ENCODE peak calls at places on chromosomes 4 and X, in five cellular contexts. X is lower leg skin, P is GM06990, G is fibroblast of lung, M is B cell. A is an unnamed sample.

GRCh38 chrX:48458711-48459110 is 11.3 kb downstream of the SLC38A5 start:
- DNase-seq in X (no peak), P (no peak), G (no peak), M (no peak), A (no peak)

GRCh38 chrX:45803383-45803921 is 602.8 kb upstream of the DIPK2B start:
- DNase-seq in X (no peak), P (no peak), G (peak; percentile 90), M (no peak), A (peak; percentile 91)

GRCh38 chrX:18983711-18984380 is at the start of gene PHKA2:
- DNase-seq in X (peak; percentile 14), P (no peak), G (peak; percentile 44), M (peak; percentile 40), A (peak; percentile 18)

GRCh38 chrX:72573158-72573511 is 492 bp upstream of the HDAC8 start:
- DNase-seq in X (no peak), P (no peak), G (no peak), M (no peak), A (no peak)

GRCh38 chr4:76745264-76745663 is 152.7 kb downstream of the SOWAHB start:
- DNase-seq in X (no peak), P (no peak), G (peak; percentile 76), M (no peak), A (no peak)

GRCh38 chrX:151151668-151152267 is 24.6 kb upstream of the GPR50 start:
- DNase-seq in X (peak; percentile 16), P (peak; percentile 24), G (peak; percentile 63), M (peak; percentile 45), A (peak; percentile 17)

GRCh38 chr4:1973661-1974060 is 35.1 kb downstream of the NELFA start:
- DNase-seq in X (no peak), P (no peak), G (no peak), M (no peak), A (no peak)

GRCh38 chrX:153773741-153774575 is 6.9 kb upstream of the SRPK3 start:
- DNase-seq in X (no peak), P (peak; percentile 4), G (no peak), M (no peak), A (no peak)

GRCh38 chr4:32140636-32141035 is 1420.5 kb downstream of the PCDH7 start:
- DNase-seq in X (no peak), P (no peak), G (peak; percentile 47), M (no peak), A (no peak)

GRCh38 chr4:54272051-54272450 is 43.0 kb downstream of the PDGFRA start:
- DNase-seq in X (no peak), P (no peak), G (no peak), M (no peak), A (no peak)

GRCh38 chrX:63784902-63785692 is at the start of gene ARHGEF9:
- DNase-seq in X (no peak), P (peak; percentile 14), G (peak; percentile 29), M (no peak), A (no peak)

GRCh38 chr4:109559625-109559982 is 442 bp upstream of the MCUB start:
- DNase-seq in X (no peak), P (no peak), G (peak; percentile 10), M (no peak), A (no peak)

GRCh38 chr4:22573198-22573597 is 57.3 kb upstream of the ADGRA3 start:
- DNase-seq in X (no peak), P (no peak), G (peak; percentile 36), M (no peak), A (no peak)

GRCh38 chrX:100745806-100746537 is 14.1 kb upstream of the SYTL4 start:
- DNase-seq in X (no peak), P (no peak), G (peak; percentile 11), M (no peak), A (no peak)

GRCh38 chr4:44629280-44629866 is 22.1 kb downstream of the YIPF7 start:
- DNase-seq in X (no peak), P (peak; percentile 28), G (peak; percentile 45), M (peak; percentile 47), A (peak; percentile 33)

GRCh38 chrX:86012188-86012587 is 35.2 kb downstream of the CHM start:
- DNase-seq in X (no peak), P (no peak), G (no peak), M (no peak), A (no peak)

GRCh38 chr4:10050171-10051120 is 29.1 kb upstream of the SLC2A9 start:
- DNase-seq in X (no peak), P (no peak), G (no peak), M (no peak), A (no peak)

GRCh38 chr4:121457278-121457875 is 76.6 kb upstream of the QRFPR start:
- DNase-seq in X (no peak), P (no peak), G (no peak), M (no peak), A (no peak)

GRCh38 chr4:25481648-25482047 is 104.6 kb downstream of the ANAPC4 start:
- DNase-seq in X (no peak), P (no peak), G (no peak), M (no peak), A (no peak)

GRCh38 chrX:110338850-110339373 is 19.7 kb upstream of the RTL9 start:
- DNase-seq in X (no peak), P (no peak), G (no peak), M (no peak), A (no peak)

GRCh38 chrX:50903387-50904027 is 7.0 kb upstream of the BMP15 start:
- DNase-seq in X (no peak), P (no peak), G (peak; percentile 32), M (no peak), A (no peak)

GRCh38 chrX:40209951-40210617 is 112.3 kb upstream of the BCOR start:
- DNase-seq in X (no peak), P (no peak), G (no peak), M (no peak), A (peak; percentile 28)

GRCh38 chr4:148793221-148793620 is 351.0 kb upstream of the NR3C2 start:
- DNase-seq in X (no peak), P (no peak), G (no peak), M (no peak), A (no peak)

GRCh38 chr4:74480267-74480666 is 35.3 kb downstream of the AREG start:
- DNase-seq in X (peak; percentile 51), P (no peak), G (no peak), M (no peak), A (no peak)

GRCh38 chrX:150893936-150894335 is 4.5 kb downstream of the CD99L2 start:
- DNase-seq in X (no peak), P (no peak), G (no peak), M (no peak), A (no peak)

GRCh38 chr4:17932041-17932440 is 89.5 kb downstream of the LCORL start:
- DNase-seq in X (no peak), P (no peak), G (peak; percentile 33), M (no peak), A (no peak)

GRCh38 chrX:139297638-139298037 is 232.9 kb upstream of the F9 start:
- DNase-seq in X (no peak), P (no peak), G (no peak), M (no peak), A (no peak)

GRCh38 chr4:172776203-172776896 is 392.3 kb upstream of the GALNT7 start:
- DNase-seq in X (no peak), P (no peak), G (no peak), M (no peak), A (no peak)

GRCh38 chr4:153241295-153241694 is 37.1 kb downstream of the TRIM2 start:
- DNase-seq in X (no peak), P (no peak), G (no peak), M (no peak), A (no peak)

GRCh38 chrX:103730147-103730546 is 19.4 kb downstream of the TMEM31 start:
- DNase-seq in X (no peak), P (no peak), G (no peak), M (no peak), A (no peak)

GRCh38 chr4:101103381-101104142 is 243.8 kb downstream of the PPP3CA start:
- DNase-seq in X (no peak), P (peak; percentile 41), G (peak; percentile 64), M (peak; percentile 56), A (no peak)

GRCh38 chr4:13170131-13170530 is 314.0 kb downstream of the RAB28 start:
- DNase-seq in X (no peak), P (no peak), G (no peak), M (no peak), A (no peak)

GRCh38 chr4:143438710-143439109 is 74.8 kb upstream of the SMARCA5 start:
- DNase-seq in X (no peak), P (no peak), G (no peak), M (no peak), A (no peak)

GRCh38 chr4:186940476-186940875 is 216.8 kb upstream of the FAT1 start:
- DNase-seq in X (no peak), P (no peak), G (no peak), M (no peak), A (no peak)

GRCh38 chrX:39821011-39821708 is 276.6 kb downstream of the BCOR start:
- DNase-seq in X (no peak), P (no peak), G (peak; percentile 29), M (no peak), A (no peak)

GRCh38 chrX:152635941-152636340 is 1.8 kb upstream of the GABRQ start:
- DNase-seq in X (peak; percentile 22), P (no peak), G (peak; percentile 61), M (no peak), A (peak; percentile 40)

GRCh38 chr4:162535121-162535520 is 371.3 kb upstream of the FSTL5 start:
- DNase-seq in X (no peak), P (no peak), G (no peak), M (no peak), A (no peak)
- TF ChIP-seq CTCF in X (no peak), P (no peak), G (no peak), M (no peak), A (peak; percentile 39)

DNA sequence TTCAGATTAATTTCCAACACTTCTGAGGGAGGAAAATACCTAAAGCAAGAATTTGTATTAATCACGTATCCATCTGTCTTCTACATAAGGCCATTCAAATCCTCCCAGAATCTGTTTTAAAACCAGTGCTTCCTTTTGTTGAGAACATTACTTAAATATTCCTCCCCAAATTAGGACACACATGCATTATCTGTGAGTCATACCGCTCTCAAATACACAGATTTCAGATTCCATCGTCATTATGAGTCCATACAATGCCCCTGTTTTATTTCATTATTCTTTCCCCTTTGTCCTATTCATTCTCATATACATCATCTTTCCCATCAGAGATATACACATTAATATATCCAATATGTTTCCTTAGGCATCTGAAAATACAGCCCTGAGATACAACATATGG is 57.3 kb upstream of the PRSS12 start:
- DNase-seq in X (no peak), P (no peak), G (peak; percentile 88), M (no peak), A (peak; percentile 59)
- TF ChIP-seq CTCF in X (no peak), P (no peak), G (no peak), M (no peak), A (no peak)

DNA sequence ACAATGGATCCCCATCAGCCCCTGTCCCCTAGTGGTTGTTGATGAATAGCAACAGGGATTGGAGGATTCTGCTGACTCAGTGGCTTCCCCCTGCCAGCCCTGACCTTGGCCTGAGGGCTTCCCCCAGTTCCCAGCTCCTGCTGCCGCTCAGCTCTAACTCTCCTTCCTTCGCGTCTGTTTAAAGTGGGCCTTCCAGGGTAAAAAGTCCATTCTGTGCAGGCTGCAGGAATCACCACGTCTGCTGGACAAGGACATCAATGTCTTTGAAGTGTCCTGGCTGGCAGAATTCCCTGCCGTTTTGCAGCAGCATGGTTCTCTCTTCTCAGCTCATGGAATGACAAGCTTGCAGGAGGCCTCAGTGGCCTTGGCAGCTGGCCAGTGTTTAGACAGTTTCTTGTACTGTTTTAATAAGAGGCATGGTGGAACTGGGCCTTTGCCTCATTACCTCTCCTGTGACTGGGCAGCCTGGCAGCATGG is 152.5 kb upstream of the STX18 start:
- DNase-seq in X (no peak), P (no peak), G (peak; percentile 38), M (no peak), A (peak; percentile 32)
- TF ChIP-seq CTCF in X (no peak), P (peak; percentile 28), G (peak; percentile 29), M (no peak), A (peak; percentile 68)

GRCh38 chrX:56563231-56564116 is at the start of gene UBQLN2:
- DNase-seq in X (peak; percentile 67), P (peak; percentile 84), G (peak; percentile 83), M (peak; percentile 71), A (peak; percentile 62)
- TF ChIP-seq CTCF in X (no peak), P (peak; percentile 6), G (peak; percentile 31), M (no peak), A (peak; percentile 29)

A was measured in HFFc6.